ENCODE peak calls at places on chromosomes 2 and 18, in seven cellular contexts. E, J, U, N, M, B and W are unnamed samples.

GRCh38 chr2:157572725-157573124 is 55.9 kb downstream of the ACVR1C start:
- DNase-seq in M (no peak), N (no peak), B (no peak), U (no peak), E (no peak), J (no peak), W (no peak)

GRCh38 chr18:70337139-70337972 is 48.5 kb downstream of the SOCS6 start:
- DNase-seq in E (no peak), M (peak; percentile 58), B (peak; percentile 31), U (no peak), J (peak; percentile 83), N (no peak), W (peak; percentile 86)

GRCh38 chr2:186480991-186481390 is 5.1 kb upstream of the ZC3H15 start:
- DNase-seq in U (no peak), B (no peak), N (no peak), J (no peak), E (no peak), M (no peak), W (no peak)

GRCh38 chr2:217260441-217261080 is 400.7 kb upstream of the TNP1 start:
- DNase-seq in U (no peak), N (no peak), B (no peak), M (no peak), E (no peak), J (no peak), W (no peak)

GRCh38 chr2:174693344-174693743 is 70.9 kb downstream of the CHRNA1 start:
- DNase-seq in U (no peak), B (no peak), M (no peak), E (no peak), J (no peak), N (no peak), W (no peak)

GRCh38 chr2:23661276-23662050 is 265.5 kb downstream of the ATAD2B start:
- DNase-seq in J (no peak), B (no peak), U (no peak), N (no peak), E (no peak), M (no peak), W (no peak)

GRCh38 chr2:20670315-20671035 is 3.5 kb downstream of the GDF7 start:
- DNase-seq in N (no peak), M (no peak), J (no peak), U (no peak), E (no peak), B (no peak), W (no peak)

GRCh38 chr2:25381502-25381901 is 39.8 kb upstream of the DNMT3A start:
- DNase-seq in E (no peak), U (peak; percentile 47), M (no peak), J (no peak), N (no peak), B (no peak), W (no peak)

GRCh38 chr2:176569574-176569973 is 300.3 kb downstream of the MTX2 start:
- DNase-seq in B (no peak), U (no peak), E (no peak), N (no peak), M (no peak), J (no peak), W (no peak)

GRCh38 chr18:55161966-55162365 is 202.7 kb upstream of the CCDC68 start:
- DNase-seq in J (no peak), M (no peak), E (peak; percentile 15), N (no peak), U (no peak), B (no peak), W (peak; percentile 22)

GRCh38 chr2:199405241-199405640 is 52.5 kb downstream of the SATB2 start:
- DNase-seq in U (no peak), B (no peak), J (peak; percentile 8), E (no peak), N (no peak), M (no peak), W (peak; percentile 41)

GRCh38 chr2:64839844-64840243 is 149.4 kb upstream of the SLC1A4 start:
- DNase-seq in E (no peak), U (peak; percentile 86), B (no peak), M (no peak), J (peak; percentile 58), N (no peak), W (no peak)

GRCh38 chr2:110121592-110121991 is 6.0 kb upstream of the MALL start:
- DNase-seq in M (no peak), E (no peak), B (no peak), U (no peak), J (no peak), N (no peak), W (no peak)

GRCh38 chr18:31684279-31685096 is at the start of gene B4GALT6:
- DNase-seq in U (peak; percentile 82), E (no peak), B (peak; percentile 43), J (peak; percentile 6), N (peak; percentile 30), M (no peak), W (no peak)

GRCh38 chr2:10601866-10602566 is 87.8 kb downstream of the NOL10 start:
- DNase-seq in M (no peak), B (peak; percentile 57), U (no peak), N (no peak), J (no peak), E (no peak), W (no peak)

GRCh38 chr2:5685225-5685624 is 7.0 kb upstream of the SOX11 start:
- DNase-seq in N (no peak), U (no peak), E (no peak), B (no peak), M (no peak), J (no peak), W (no peak)

GRCh38 chr18:78542204-78542603 is 437.4 kb upstream of the SALL3 start:
- DNase-seq in J (no peak), E (peak; percentile 81), N (peak; percentile 72), B (no peak), U (no peak), M (no peak), W (no peak)

GRCh38 chr2:163419000-163419575 is 316.7 kb downstream of the FIGN start:
- DNase-seq in N (no peak), E (no peak), B (no peak), J (no peak), M (no peak), U (no peak), W (peak; percentile 7)

GRCh38 chr18:26532367-26533340 is 15.7 kb downstream of the KCTD1 start:
- DNase-seq in U (no peak), J (peak; percentile 66), B (no peak), M (no peak), N (no peak), E (no peak), W (no peak)

GRCh38 chr18:22974707-22975106 is 41.6 kb downstream of the RBBP8 start:
- DNase-seq in U (no peak), E (no peak), N (no peak), J (no peak), B (no peak), M (no peak), W (no peak)

GRCh38 chr2:85813211-85813977 is 59.6 kb downstream of the ATOH8 start:
- DNase-seq in M (no peak), U (no peak), N (no peak), J (no peak), B (no peak), E (no peak), W (no peak)

GRCh38 chr2:126793885-126794613 is 104.6 kb upstream of the TEX51 start:
- DNase-seq in M (no peak), E (no peak), N (no peak), B (peak; percentile 10), U (peak; percentile 59), J (no peak), W (no peak)

GRCh38 chr2:71711470-71711857 is 258.1 kb downstream of the DYSF start:
- DNase-seq in N (no peak), U (no peak), E (no peak), M (peak; percentile 58), B (no peak), J (peak; percentile 89), W (peak; percentile 68)

GRCh38 chr18:8721716-8722115 is 16.4 kb downstream of the MTCL1 start:
- DNase-seq in E (no peak), M (no peak), B (peak; percentile 50), N (no peak), J (peak; percentile 50), U (no peak), W (peak; percentile 35)

GRCh38 chr2:231715499-231715837 is 7.1 kb downstream of the PTMA start:
- DNase-seq in N (peak; percentile 3), M (no peak), J (no peak), B (no peak), E (no peak), U (no peak), W (no peak)
- TF ChIP-seq CTCF in N (peak; percentile 11), M (no peak), J (no peak), B (no peak), E (peak; percentile 3), U (peak; percentile 63), W (no peak)

DNA sequence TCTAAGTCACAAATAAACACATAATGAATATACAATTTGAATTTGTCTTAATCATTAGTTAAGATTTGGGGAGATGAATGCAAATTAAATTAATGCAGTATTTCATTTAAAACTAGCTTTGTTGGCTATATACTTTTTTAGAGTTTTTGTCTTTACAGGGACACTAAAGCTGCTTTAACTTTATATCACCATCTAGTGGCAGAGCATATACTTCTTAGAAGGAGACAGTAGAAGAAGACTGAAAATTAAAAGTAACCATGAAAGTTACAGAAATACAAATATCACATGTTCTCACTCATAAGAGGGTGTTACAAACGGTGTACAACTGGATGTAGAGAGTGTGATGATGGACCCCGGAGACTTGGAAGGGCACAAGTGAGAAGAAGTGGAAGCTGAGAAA is 268.3 kb upstream of the NETO1 start:
- DNase-seq in B (no peak), M (no peak), J (peak; percentile 4), U (no peak), N (no peak), E (no peak), W (peak; percentile 2)
- TF ChIP-seq CTCF in B (no peak), M (peak; percentile 47), J (peak; percentile 47), U (no peak), N (peak; percentile 49), E (peak; percentile 51), W (no peak)

DNA sequence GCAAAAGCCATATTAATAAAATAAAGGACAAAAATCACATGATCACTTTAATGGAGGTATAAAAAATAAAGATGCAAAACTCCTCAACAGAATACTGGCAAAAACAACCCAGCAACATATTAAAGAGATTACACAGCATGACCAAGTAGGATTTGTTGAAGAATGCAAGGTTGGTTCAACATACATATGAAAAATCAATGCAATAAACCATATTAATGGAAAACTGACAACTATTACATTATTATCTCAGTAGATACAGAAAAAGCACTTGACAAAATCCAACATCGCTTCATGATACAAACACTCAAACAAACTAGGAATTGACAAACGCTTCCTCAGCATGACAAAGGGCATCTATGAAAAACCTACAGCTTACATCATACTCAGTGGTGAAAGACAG is 76.7 kb downstream of the CRACDL start:
- DNase-seq in B (no peak), E (no peak), U (no peak), J (no peak), N (no peak), M (no peak), W (no peak)
- TF ChIP-seq CTCF in B (no peak), E (no peak), U (no peak), J (no peak), N (no peak), M (no peak), W (no peak)

DNA sequence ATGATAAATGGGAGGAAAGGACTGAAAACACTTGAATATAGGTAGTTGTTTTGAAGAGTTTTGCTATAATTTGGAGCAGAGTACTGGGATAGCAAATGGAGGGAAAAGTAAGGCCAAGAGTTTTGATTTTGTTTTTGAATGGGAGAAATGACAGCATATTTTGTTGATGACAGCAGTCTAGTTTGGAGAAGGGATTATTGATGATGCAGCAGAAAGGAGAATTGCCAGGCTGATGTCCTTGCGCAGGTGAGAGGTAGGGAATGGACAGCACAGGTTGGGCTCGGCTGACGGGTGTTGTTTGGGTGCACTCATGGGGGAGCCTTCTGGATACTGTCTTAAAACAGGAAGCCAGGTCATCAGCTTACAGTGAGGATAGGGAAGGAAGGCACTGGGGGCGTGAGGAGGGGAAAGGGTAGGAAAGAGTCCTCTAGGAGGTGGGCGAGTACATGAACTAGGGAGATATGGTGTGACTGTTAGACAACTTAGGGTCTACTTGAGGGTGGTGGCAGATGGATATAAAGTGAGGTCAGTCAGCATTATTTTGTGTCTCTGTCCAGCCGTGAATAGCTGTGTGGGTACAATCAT is 10.4 kb downstream of the NCAPH start:
- DNase-seq in U (no peak), J (no peak), B (no peak), M (no peak), N (no peak), E (no peak), W (no peak)
- TF ChIP-seq CTCF in U (no peak), J (no peak), B (no peak), M (no peak), N (no peak), E (no peak), W (no peak)